ENCODE peak calls at places on chromosomes 11 and 22, in eight cellular contexts. K is A673, L is AG04450, Q is OCI-LY7, T is PC-3, M is tibial artery, R is tibial nerve, D is transverse colon. E is an unnamed sample. For H3K9me3, the result is how much of the 10 kb centered on the place peaks cover.

GRCh38 chr11:105357764-105358163 is 218.2 kb upstream of the CARD18 start:
- DNase-seq in Q (no peak), T (peak), D (no peak), M (no peak), K (no peak), R (no peak), L (peak), E (no peak)

GRCh38 chr11:57647960-57648776 is 1.5 kb downstream of the YPEL4 start:
- DNase-seq in R (no peak), T (no peak), D (no peak), Q (no peak), M (no peak), K (peak), L (no peak), E (no peak)

GRCh38 chr11:126083829-126084607 is 21.4 kb upstream of the CDON start:
- DNase-seq in L (no peak), D (no peak), Q (peak), K (peak), R (no peak), M (no peak), T (no peak), E (no peak)

GRCh38 chr11:111942826-111943225 is 5.7 kb downstream of the DIXDC1 start:
- DNase-seq in D (no peak), Q (no peak), M (no peak), K (no peak), T (no peak), R (no peak), L (no peak), E (no peak)

GRCh38 chr11:66326261-66327111 is 9.6 kb upstream of the CD248 start:
- DNase-seq in L (no peak), R (no peak), Q (peak), K (no peak), D (no peak), M (no peak), T (peak), E (no peak)

GRCh38 chr11:93541884-93542752 is 1.1 kb downstream of the SMCO4 start:
- DNase-seq in Q (peak), M (peak), K (peak), T (peak), D (peak), R (peak), L (no peak), E (no peak)

GRCh38 chr11:133898770-133899115 is 53.4 kb upstream of the SPATA19 start:
- DNase-seq in D (no peak), T (no peak), R (no peak), M (no peak), L (no peak), Q (no peak), K (no peak), E (no peak)

GRCh38 chr22:31616315-31616980 is 45.6 kb downstream of the PISD start:
- DNase-seq in Q (no peak), L (no peak), T (no peak), R (no peak), K (no peak), M (no peak), D (no peak), E (no peak)

GRCh38 chr11:99424313-99425084 is 403.8 kb downstream of the CNTN5 start:
- DNase-seq in R (no peak), D (no peak), M (no peak), K (no peak), Q (no peak), T (no peak), L (no peak), E (no peak)

GRCh38 chr11:87878373-87878779 is 296.9 kb downstream of the RAB38 start:
- DNase-seq in R (peak), M (no peak), L (peak), K (peak), T (peak), D (no peak), Q (peak), E (no peak)

GRCh38 chr22:36817429-36817783 is 571 bp upstream of the PVALB start:
- DNase-seq in K (no peak), T (no peak), M (no peak), L (no peak), R (no peak), D (no peak), Q (no peak), E (no peak)

GRCh38 chr22:23072035-23072910 is 2.0 kb downstream of the GNAZ start:
- DNase-seq in Q (no peak), R (no peak), D (no peak), K (no peak), T (no peak), L (no peak), M (no peak), E (no peak)

GRCh38 chr11:11798586-11799438 is 43.0 kb upstream of the USP47 start:
- DNase-seq in T (peak), Q (peak), K (peak), M (peak), L (peak), R (peak), D (peak), E (peak)

GRCh38 chr11:60915250-60915914 is 1.4 kb downstream of the TMEM109 start:
- DNase-seq in D (peak), M (peak), Q (peak), R (peak), L (no peak), K (peak), T (peak), E (peak)

GRCh38 chr11:77182542-77183420 is 54.7 kb downstream of the MYO7A start:
- DNase-seq in K (no peak), R (no peak), T (no peak), D (no peak), M (no peak), Q (no peak), L (no peak), E (no peak)

GRCh38 chr11:118522571-118523072 is 4.7 kb upstream of the TTC36 start:
- DNase-seq in M (no peak), K (peak), L (no peak), R (no peak), T (peak), Q (no peak), D (no peak), E (no peak)

GRCh38 chr11:62702241-62702640 is 5.0 kb downstream of the BSCL2 start:
- DNase-seq in D (no peak), Q (no peak), L (no peak), K (no peak), T (no peak), M (no peak), R (no peak), E (no peak)

GRCh38 chr11:113331988-113332387 is 17.6 kb downstream of the TTC12 start:
- DNase-seq in D (no peak), Q (no peak), L (no peak), K (no peak), T (no peak), M (no peak), R (no peak), E (no peak)

GRCh38 chr22:40190501-40190900 is 12.8 kb downstream of the TNRC6B start:
- DNase-seq in Q (no peak), T (no peak), L (no peak), R (no peak), D (no peak), M (no peak), K (no peak), E (no peak)

GRCh38 chr11:14029971-14030531 is 67.5 kb downstream of the SPON1 start:
- DNase-seq in R (no peak), M (peak), Q (no peak), T (peak), D (peak), K (no peak), L (peak), E (peak)

GRCh38 chr11:36014906-36015305 is 71.0 kb downstream of the LDLRAD3 start:
- DNase-seq in T (no peak), R (no peak), K (no peak), Q (no peak), M (no peak), D (no peak), L (no peak), E (no peak)

GRCh38 chr11:120747801-120748484 is 236.4 kb downstream of the GRIK4 start:
- DNase-seq in R (no peak), M (no peak), K (peak), T (no peak), Q (no peak), D (no peak), L (no peak), E (no peak)

GRCh38 chr11:133526790-133527189 is 5.5 kb downstream of the OPCML start:
- DNase-seq in D (no peak), R (no peak), T (no peak), L (no peak), M (no peak), Q (no peak), K (no peak), E (no peak)

GRCh38 chr11:133907841-133908241 is 48.9 kb downstream of the IGSF9B start:
- DNase-seq in M (no peak), K (no peak), D (no peak), L (no peak), Q (no peak), T (no peak), R (no peak), E (no peak)

GRCh38 chr11:95434489-95435057 is 203.6 kb upstream of the SESN3 start:
- DNase-seq in Q (no peak), T (no peak), D (no peak), K (no peak), R (no peak), M (no peak), L (no peak), E (no peak)

GRCh38 chr11:19258651-19259230 is 18.0 kb upstream of the E2F8 start:
- DNase-seq in D (no peak), R (no peak), L (no peak), M (no peak), T (no peak), K (no peak), Q (no peak), E (no peak)

GRCh38 chr11:103730151-103730940 is 306.1 kb upstream of the DDI1 start:
- DNase-seq in T (peak), Q (no peak), R (no peak), K (peak), L (peak), D (no peak), M (no peak), E (no peak)

GRCh38 chr11:848380-848931 is 5.8 kb downstream of the TSPAN4 start:
- DNase-seq in M (no peak), T (no peak), R (no peak), L (no peak), D (peak), K (peak), Q (peak), E (no peak)

GRCh38 chr11:58059011-58059358 is 28.2 kb downstream of the OR6Q1 start:
- DNase-seq in T (peak), M (no peak), L (peak), Q (no peak), D (no peak), K (no peak), R (no peak), E (no peak)

GRCh38 chr11:92759571-92760214 is 209.8 kb upstream of the MTNR1B start:
- DNase-seq in D (no peak), R (no peak), T (no peak), Q (no peak), M (no peak), L (no peak), K (no peak), E (no peak)

GRCh38 chr11:34837246-34837856 is 78.8 kb downstream of the APIP start:
- DNase-seq in M (no peak), K (peak), R (no peak), L (no peak), Q (no peak), D (no peak), T (peak), E (no peak)

GRCh38 chr22:45537734-45538181 is 35.1 kb downstream of the FBLN1 start:
- DNase-seq in M (peak), L (peak), D (peak), Q (no peak), R (peak), K (peak), T (no peak), E (peak)

GRCh38 chr11:35918716-35919115 is 25.1 kb upstream of the LDLRAD3 start:
- DNase-seq in D (no peak), K (no peak), T (no peak), L (no peak), R (no peak), M (no peak), Q (no peak), E (no peak)

GRCh38 chr11:1935156-1936071 is 11.7 kb upstream of the MRPL23 start:
- DNase-seq in K (no peak), M (no peak), R (no peak), L (no peak), Q (no peak), T (no peak), D (no peak), E (peak)

GRCh38 chr11:14418801-14419417 is 59.9 kb upstream of the RRAS2 start:
- DNase-seq in R (no peak), Q (peak), T (peak), M (no peak), L (no peak), D (no peak), K (peak), E (no peak)

GRCh38 chr11:96014234-96014633 is 90.3 kb upstream of the MTMR2 start:
- DNase-seq in Q (no peak), D (no peak), L (no peak), T (peak), R (no peak), M (no peak), K (peak), E (no peak)

GRCh38 chr11:41201156-41201555 is 258.3 kb downstream of the LRRC4C start:
- DNase-seq in K (peak), R (no peak), M (no peak), L (no peak), D (no peak), Q (peak), T (peak), E (no peak)

GRCh38 chr11:114441921-114442320 is 2.7 kb downstream of the REXO2 start:
- DNase-seq in D (no peak), L (no peak), R (no peak), M (no peak), Q (no peak), K (no peak), T (no peak), E (no peak)

GRCh38 chr11:114440971-114441810 is 1.9 kb downstream of the REXO2 start:
- DNase-seq in D (no peak), L (no peak), K (no peak), R (no peak), M (no peak), T (peak), Q (peak), E (no peak)

GRCh38 chr11:114439229-114440120 is at the start of gene REXO2:
- DNase-seq in Q (peak), M (peak), L (peak), R (peak), D (peak), T (peak), K (peak), E (peak)

GRCh38 chr11:114440121-114440860 is 1.0 kb downstream of the REXO2 start:
- DNase-seq in Q (peak), K (no peak), L (no peak), D (no peak), M (no peak), R (peak), T (peak), E (no peak)

GRCh38 chr11:114442559-114442958 is 3.3 kb downstream of the REXO2 start:
- DNase-seq in M (no peak), L (no peak), K (no peak), Q (no peak), D (no peak), R (no peak), T (no peak), E (no peak)
- H3K9me3 ChIP-seq in M (under half), L (under half), K (under half), Q (under half), D (under half), R (under half), T (under half), E (under half)

DNA sequence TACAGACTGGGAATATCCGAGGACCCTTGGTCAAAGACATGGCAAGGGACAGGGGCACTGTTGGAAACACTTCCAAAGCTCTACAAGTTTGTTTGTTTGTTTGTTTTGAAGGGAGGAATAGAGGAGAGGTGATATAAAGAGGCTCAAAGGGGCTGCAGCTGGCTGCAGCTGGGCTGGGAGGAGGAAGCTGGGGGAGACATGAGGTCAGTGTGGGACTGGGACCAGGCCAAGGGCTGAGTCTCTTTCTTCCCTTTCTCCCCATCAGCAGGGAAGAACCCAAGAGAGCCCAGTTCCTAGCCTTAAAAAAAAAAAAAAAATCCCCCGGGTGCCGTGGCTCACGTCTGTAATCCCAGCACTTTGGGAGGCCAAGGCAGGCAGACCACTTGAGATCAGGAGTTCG is 5.0 kb downstream of the RHOG start:
- DNase-seq in D (no peak), K (no peak), R (no peak), M (no peak), L (no peak), T (no peak), Q (no peak), E (no peak)
- H3K4me3 ChIP-seq in D (no peak), K (no peak), R (no peak), M (no peak), L (no peak), T (no peak), Q (no peak), E (no peak)

GRCh38 chr11:128565881-128566280 is 21.5 kb downstream of the ETS1 start:
- DNase-seq in M (no peak), L (no peak), T (no peak), Q (no peak), D (peak), K (no peak), R (no peak), E (no peak)
- H3K9me3 ChIP-seq in M (under half), L (under half), T (under half), Q (under half), D (under half), K (under half), R (under half), E (under half)

GRCh38 chr11:46700251-46701077 is at the start of the genes ARHGAP1 and ZNF408:
- DNase-seq in Q (peak), K (peak), R (peak), D (peak), L (peak), T (peak), M (peak), E (peak)

GRCh38 chr11:46697723-46698122 is 2.7 kb downstream of the ARHGAP1 start:
- DNase-seq in L (no peak), M (no peak), T (no peak), K (no peak), D (no peak), R (no peak), Q (no peak), E (no peak)

GRCh38 chr11:46697303-46697702 is 3.1 kb downstream of the ARHGAP1 start:
- DNase-seq in K (no peak), Q (no peak), L (no peak), R (no peak), M (no peak), T (no peak), D (no peak), E (no peak)

GRCh38 chr11:46696212-46696558 is 4.2 kb downstream of the ARHGAP1 start:
- DNase-seq in L (no peak), K (no peak), Q (no peak), R (no peak), M (no peak), D (no peak), T (no peak), E (no peak)

DNA sequence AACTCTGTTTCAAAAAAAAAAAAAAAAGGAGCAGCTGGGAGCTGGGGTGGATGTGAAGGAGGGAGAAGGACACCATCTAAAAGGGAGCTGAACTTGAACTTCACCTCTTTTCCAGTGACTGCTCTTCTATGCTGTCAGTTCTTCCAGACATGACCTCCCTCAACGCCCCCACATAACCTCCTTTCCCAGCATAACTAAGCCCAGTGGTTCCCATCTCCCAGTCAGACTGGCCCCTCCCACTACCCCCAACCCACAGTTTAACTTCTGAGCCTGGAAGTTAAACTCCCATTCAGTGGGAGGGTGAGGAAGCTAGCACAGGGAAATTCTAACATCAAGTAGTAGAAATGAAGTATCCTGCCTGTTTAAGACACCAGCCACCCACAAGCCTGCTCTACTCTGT is 1.8 kb downstream of the ARHGAP1 start:
- DNase-seq in R (no peak), Q (no peak), K (no peak), M (no peak), L (no peak), T (no peak), D (no peak), E (no peak)
- H3K4me3 ChIP-seq in R (no peak), Q (no peak), K (no peak), M (no peak), L (peak), T (no peak), D (no peak), E (peak)

GRCh38 chr22:47433627-47434026 is 671.2 kb downstream of the TBC1D22A start:
- DNase-seq in K (no peak), D (no peak), L (no peak), T (no peak), Q (no peak), R (no peak), M (no peak), E (no peak)
- H3K9me3 ChIP-seq in K (under half), D (under half), L (under half), T (under half), Q (under half), R (half or more), M (under half), E (under half)

E was measured in ascending aorta.